ENCODE peak calls at places on chromosome 7, in seven cellular contexts. J is T-helper 17 cell, O is colonic mucosa, W is RPMI7951, P is left ventricle myocardium inferior, M is NCI-H345, I is right cardiac atrium. G is an unnamed sample.

GRCh38 chr7:117427258-117427701 is at the start of gene ASZ1:
- DNase-seq in J (no peak), O (no peak), W (no peak), P (no peak), M (no peak), I (no peak), G (no peak)

GRCh38 chr7:103932389-103932788 is 57.1 kb downstream of the RELN start:
- DNase-seq in J (no peak), O (no peak), W (no peak), P (no peak), M (no peak), I (no peak), G (no peak)

GRCh38 chr7:44275146-44275545 is 50.2 kb downstream of the CAMK2B start:
- DNase-seq in J (no peak), O (no peak), W (no peak), P (peak), M (no peak), I (peak), G (peak)

GRCh38 chr7:101319401-101319800 is 2.2 kb downstream of the IFT22 start:
- DNase-seq in J (no peak), O (no peak), W (no peak), P (no peak), M (no peak), I (no peak), G (no peak)

GRCh38 chr7:157279679-157279972 is 57.2 kb upstream of the DNAJB6 start:
- DNase-seq in J (no peak), O (no peak), W (no peak), P (no peak), M (no peak), I (no peak), G (no peak)

GRCh38 chr7:102451371-102452054 is 13.2 kb downstream of the ALKBH4 start:
- DNase-seq in J (no peak), O (no peak), W (no peak), P (no peak), M (peak), I (no peak), G (no peak)

GRCh38 chr7:91383186-91383585 is 119.0 kb downstream of the FZD1 start:
- DNase-seq in J (no peak), O (no peak), W (no peak), P (no peak), M (no peak), I (no peak), G (no peak)

GRCh38 chr7:159027091-159027802 is 117.4 kb downstream of the VIPR2 start:
- DNase-seq in J (no peak), O (peak), W (no peak), P (no peak), M (no peak), I (no peak), G (no peak)

GRCh38 chr7:128697301-128697905 is 25.3 kb downstream of the GARIN1A start:
- DNase-seq in J (peak), O (peak), W (peak), P (peak), M (no peak), I (peak), G (peak)

GRCh38 chr7:46282155-46282554 is 361.1 kb upstream of the IGFBP3 start:
- DNase-seq in J (no peak), O (no peak), W (no peak), P (no peak), M (no peak), I (no peak), G (no peak)

GRCh38 chr7:49037348-49038210 is 113.2 kb downstream of the CDC14C start:
- DNase-seq in J (no peak), O (no peak), W (no peak), P (no peak), M (no peak), I (no peak), G (no peak)

GRCh38 chr7:132709971-132710567 is 133.8 kb upstream of the PLXNA4 start:
- DNase-seq in J (no peak), O (no peak), W (peak), P (no peak), M (no peak), I (no peak), G (no peak)

GRCh38 chr7:1242601-1243289 is 10.1 kb downstream of the UNCX start:
- DNase-seq in J (no peak), O (no peak), W (no peak), P (no peak), M (no peak), I (peak), G (no peak)

GRCh38 chr7:133060016-133060415 is 21.9 kb downstream of the CHCHD3 start:
- DNase-seq in J (no peak), O (no peak), W (no peak), P (no peak), M (no peak), I (no peak), G (no peak)

GRCh38 chr7:137081276-137081675 is 212.8 kb downstream of the CHRM2 start:
- DNase-seq in J (no peak), O (no peak), W (no peak), P (no peak), M (no peak), I (no peak), G (no peak)

GRCh38 chr7:90999989-91000979 is 263.9 kb upstream of the FZD1 start:
- DNase-seq in J (no peak), O (no peak), W (no peak), P (no peak), M (no peak), I (no peak), G (no peak)

GRCh38 chr7:138442822-138443221 is 17.2 kb upstream of the TRIM24 start:
- DNase-seq in J (no peak), O (no peak), W (no peak), P (no peak), M (no peak), I (no peak), G (no peak)

GRCh38 chr7:2932761-2933251 is 88.7 kb upstream of the GNA12 start:
- DNase-seq in J (no peak), O (no peak), W (no peak), P (no peak), M (no peak), I (no peak), G (no peak)

GRCh38 chr7:90692396-90692795 is 96.3 kb downstream of the CDK14 start:
- DNase-seq in J (no peak), O (no peak), W (no peak), P (no peak), M (no peak), I (no peak), G (no peak)

GRCh38 chr7:34425194-34425593 is 232.8 kb upstream of the NPSR1 start:
- DNase-seq in J (no peak), O (no peak), W (no peak), P (no peak), M (no peak), I (no peak), G (no peak)

GRCh38 chr7:37663693-37664092 is 19.9 kb upstream of the GPR141 start:
- DNase-seq in J (no peak), O (no peak), W (no peak), P (no peak), M (no peak), I (peak), G (no peak)

GRCh38 chr7:2760098-2760889 is 72.3 kb downstream of the AMZ1 start:
- DNase-seq in J (no peak), O (peak), W (peak), P (peak), M (peak), I (peak), G (peak)

G was measured in Right ventricle myocardium superior.